ENCODE peak calls at places on chromosomes 4 and X, in seven cellular contexts. K is uterus, P is cardiac muscle cell, F is HCT116, Y is sigmoid colon, M is heart left ventricle, I is DND-41. G is an unnamed sample. For H3K4me1 and H3K27me3, the result is how much of the 10 kb centered on the place peaks cover.

GRCh38 chr4:112747035-112747434 is 110.1 kb downstream of the LARP7 start:
- DNase-seq in K (no peak), P (peak), F (peak), Y (no peak), M (no peak), I (no peak), G (no peak)

GRCh38 chr4:186557061-186557460 is 1.7 kb upstream of the MTNR1A start:
- DNase-seq in K (no peak), P (no peak), F (no peak), Y (no peak), M (no peak), I (no peak), G (no peak)

GRCh38 chrX:27675493-27675892 is 85.3 kb downstream of the DCAF8L2 start:
- DNase-seq in K (no peak), P (no peak), F (no peak), Y (no peak), M (no peak), I (no peak), G (no peak)

GRCh38 chr4:105113800-105114199 is 32.9 kb upstream of the TET2 start:
- DNase-seq in K (no peak), P (no peak), F (no peak), Y (no peak), M (no peak), I (no peak), G (no peak)

GRCh38 chrX:82384401-82384800 is 1123.7 kb upstream of the POU3F4 start:
- DNase-seq in K (no peak), P (no peak), F (no peak), Y (no peak), M (no peak), I (no peak), G (no peak)

GRCh38 chr4:121375262-121375661 is 5.6 kb downstream of the QRFPR start:
- DNase-seq in K (no peak), P (no peak), F (no peak), Y (no peak), M (no peak), I (no peak), G (no peak)

GRCh38 chrX:69133561-69134542 is 31.4 kb downstream of the PJA1 start:
- DNase-seq in K (peak), P (peak), F (peak), Y (no peak), M (no peak), I (no peak), G (no peak)

GRCh38 chrX:20144491-20144890 is 2.9 kb upstream of the EIF1AX start:
- DNase-seq in K (no peak), P (no peak), F (no peak), Y (no peak), M (no peak), I (no peak), G (no peak)

GRCh38 chrX:132207996-132208395 is 11.3 kb downstream of the RAP2C start:
- DNase-seq in K (no peak), P (no peak), F (no peak), Y (no peak), M (no peak), I (no peak), G (no peak)

DNA sequence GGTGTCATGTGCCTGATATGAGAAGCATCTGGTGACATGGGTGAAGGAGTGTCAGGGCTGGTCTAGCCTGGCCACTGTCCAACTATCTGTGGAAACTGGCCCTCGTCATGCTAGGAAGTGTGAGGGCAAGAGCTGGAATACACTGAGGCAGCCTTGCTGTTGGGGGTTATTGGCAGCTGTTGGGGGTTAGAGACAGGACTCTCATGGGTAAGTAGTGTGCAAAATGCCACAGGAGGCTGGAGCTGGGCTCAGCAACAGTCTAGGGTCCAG is 167.4 kb upstream of the PGRMC2 start:
- DNase-seq in K (peak), P (no peak), F (no peak), Y (no peak), M (no peak), I (no peak), G (no peak)
- H3K27ac ChIP-seq in K (peak), P (no peak), F (no peak), Y (no peak), M (no peak), I (no peak), G (no peak)

GRCh38 chr4:184817494-184818215 is 8.1 kb downstream of the ACSL1 start:
- DNase-seq in K (no peak), P (no peak), F (no peak), Y (no peak), M (no peak), I (no peak), G (no peak)

GRCh38 chr4:184815046-184815877 is 10.5 kb downstream of the ACSL1 start:
- DNase-seq in K (peak), P (peak), F (peak), Y (peak), M (peak), I (no peak), G (no peak)

GRCh38 chr4:184816962-184817361 is 8.8 kb downstream of the ACSL1 start:
- DNase-seq in K (no peak), P (no peak), F (no peak), Y (no peak), M (no peak), I (no peak), G (no peak)

GRCh38 chr4:184819786-184820185 is 6.0 kb downstream of the ACSL1 start:
- DNase-seq in K (no peak), P (no peak), F (no peak), Y (no peak), M (no peak), I (no peak), G (no peak)

DNA sequence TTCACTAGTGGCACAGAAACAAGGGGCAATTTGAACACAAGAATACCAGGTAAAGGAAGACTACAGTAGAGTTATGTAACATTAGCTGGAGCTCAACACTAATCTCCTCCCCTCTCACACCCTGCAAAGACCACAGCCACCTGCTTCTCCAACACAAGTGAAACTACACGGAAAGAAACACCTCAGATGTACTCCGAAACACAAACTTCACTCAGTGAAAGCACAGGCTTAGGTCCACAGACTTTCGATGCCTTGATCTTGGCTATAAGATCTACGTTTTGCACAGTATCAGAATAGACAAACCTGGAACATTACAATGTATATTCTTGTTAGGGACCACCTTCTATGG is 7.6 kb downstream of the ACSL1 start:
- DNase-seq in K (no peak), P (no peak), F (no peak), Y (no peak), M (no peak), I (no peak), G (no peak)
- H3K4me1 ChIP-seq in K (under half), P (half or more), F (under half), Y (under half), M (half or more), I (under half), G (under half)

GRCh38 chr4:80208606-80209005 is 11.3 kb downstream of the PRDM8 start:
- DNase-seq in K (no peak), P (no peak), F (no peak), Y (no peak), M (no peak), I (no peak), G (no peak)

GRCh38 chr4:80207664-80208063 is 10.4 kb downstream of the PRDM8 start:
- DNase-seq in K (no peak), P (no peak), F (no peak), Y (no peak), M (no peak), I (no peak), G (no peak)

GRCh38 chr4:80207172-80207583 is 9.9 kb downstream of the PRDM8 start:
- DNase-seq in K (no peak), P (no peak), F (no peak), Y (no peak), M (peak), I (no peak), G (no peak)

GRCh38 chr4:80206111-80206510 is 8.8 kb downstream of the PRDM8 start:
- DNase-seq in K (no peak), P (no peak), F (no peak), Y (no peak), M (no peak), I (no peak), G (no peak)

GRCh38 chr4:80206541-80207171 is 9.4 kb downstream of the PRDM8 start:
- DNase-seq in K (no peak), P (no peak), F (no peak), Y (peak), M (peak), I (no peak), G (no peak)
- H3K27me3 ChIP-seq in K (under half), P (half or more), F (under half), Y (under half), M (under half), I (under half), G (under half)

DNA sequence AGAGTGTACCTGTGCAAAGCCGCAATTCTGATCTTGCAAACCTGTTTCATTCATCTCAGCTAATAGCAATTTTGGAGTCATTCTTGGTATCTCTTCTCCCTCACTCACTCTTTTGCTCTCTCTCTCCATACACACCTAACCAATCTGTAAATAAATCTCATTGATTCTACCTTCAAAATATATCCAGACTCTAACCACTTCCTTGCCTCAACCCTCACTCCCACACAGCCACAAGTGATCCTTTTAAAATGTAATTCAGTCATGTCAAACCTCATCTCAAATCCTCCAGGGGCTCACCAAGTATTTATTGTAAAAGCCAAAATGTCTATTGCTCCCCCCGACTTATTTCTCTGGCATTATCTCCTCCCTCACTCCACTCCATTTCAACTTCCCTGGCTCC is 51.7 kb upstream of the SLC10A4 start:
- DNase-seq in K (no peak), P (no peak), F (no peak), Y (no peak), M (no peak), I (no peak), G (no peak)
- H3K27ac ChIP-seq in K (no peak), P (no peak), F (no peak), Y (no peak), M (no peak), I (no peak), G (no peak)

GRCh38 chrX:130082244-130083106 is 27.8 kb downstream of the ELF4 start:
- DNase-seq in K (peak), P (no peak), F (no peak), Y (peak), M (peak), I (peak), G (peak)

GRCh38 chrX:130081421-130082045 is 28.8 kb downstream of the ELF4 start:
- DNase-seq in K (no peak), P (no peak), F (no peak), Y (no peak), M (no peak), I (no peak), G (no peak)

GRCh38 chrX:130080791-130081367 is 29.4 kb downstream of the ELF4 start:
- DNase-seq in K (no peak), P (no peak), F (no peak), Y (no peak), M (no peak), I (no peak), G (no peak)

GRCh38 chrX:130083107-130083490 is 27.2 kb downstream of the ELF4 start:
- DNase-seq in K (no peak), P (no peak), F (no peak), Y (no peak), M (no peak), I (no peak), G (no peak)

DNA sequence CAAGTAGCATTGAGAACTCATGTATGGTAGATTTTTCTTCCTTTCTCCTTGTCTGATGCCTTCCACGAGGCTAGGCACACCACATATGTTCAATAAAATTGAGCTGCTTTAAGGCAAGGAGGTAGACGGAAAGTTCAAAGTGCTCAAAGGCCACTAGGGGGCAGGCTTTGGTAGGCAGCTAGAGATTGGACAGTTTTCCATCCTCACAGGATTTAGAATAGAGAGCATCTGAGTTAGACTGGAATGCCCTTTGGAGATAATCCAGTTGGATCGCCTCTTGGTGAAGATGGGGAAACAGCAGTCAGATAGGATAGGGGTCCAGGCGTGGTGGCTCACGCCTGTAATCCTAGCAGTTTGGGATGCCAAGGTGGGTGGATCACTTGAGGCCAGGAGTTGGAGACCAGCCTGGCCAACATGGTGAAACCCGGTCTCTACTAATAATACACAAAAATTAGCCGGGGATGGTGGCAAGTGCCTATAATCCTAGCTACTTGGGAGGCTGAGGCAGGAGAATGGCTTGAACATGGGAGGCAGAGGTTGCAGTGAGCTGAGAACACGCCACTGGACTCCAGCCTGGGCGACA is 30.4 kb downstream of the ELF4 start:
- DNase-seq in K (peak), P (peak), F (peak), Y (peak), M (no peak), I (peak), G (peak)
- H3K4me1 ChIP-seq in K (under half), P (under half), F (under half), Y (under half), M (under half), I (under half), G (half or more)

GRCh38 chrX:13126785-13127184 is 82.4 kb upstream of the FAM9C start:
- DNase-seq in K (no peak), P (no peak), F (no peak), Y (no peak), M (no peak), I (no peak), G (no peak)

GRCh38 chrX:13130776-13131175 is 86.4 kb upstream of the FAM9C start:
- DNase-seq in K (no peak), P (no peak), F (no peak), Y (no peak), M (no peak), I (no peak), G (no peak)

GRCh38 chrX:13128104-13128503 is 83.7 kb upstream of the FAM9C start:
- DNase-seq in K (no peak), P (no peak), F (no peak), Y (no peak), M (no peak), I (no peak), G (no peak)

DNA sequence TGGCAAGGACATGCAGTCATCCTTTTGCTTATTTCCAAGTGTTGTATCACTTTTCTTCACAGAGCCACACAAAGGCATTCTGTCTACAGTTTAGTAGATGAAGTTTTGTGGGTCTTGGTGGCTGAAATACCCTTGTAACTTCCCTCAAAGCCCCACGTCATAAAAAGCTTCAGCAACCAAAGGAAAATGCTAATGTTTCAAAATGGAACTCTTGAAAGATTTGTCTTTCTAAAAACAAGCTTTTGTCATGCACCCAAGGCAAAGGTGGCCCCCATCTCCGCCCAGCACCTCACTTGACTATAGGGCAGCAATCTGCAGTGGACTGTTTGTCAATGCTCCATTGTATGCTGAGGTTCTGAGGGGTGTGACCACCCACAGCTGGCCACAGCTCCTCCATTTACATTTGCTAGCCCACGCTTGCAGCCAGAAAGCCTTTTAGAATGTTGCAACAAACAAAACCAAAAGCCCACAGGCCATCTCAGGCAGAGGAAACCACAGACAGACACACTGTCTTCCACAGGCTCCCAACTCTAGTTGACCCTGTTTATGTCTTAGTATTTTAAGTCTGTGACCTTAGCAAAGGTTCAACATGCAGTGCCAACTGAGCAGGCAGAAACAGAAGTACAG is 87.2 kb upstream of the FAM9C start:
- DNase-seq in K (no peak), P (no peak), F (no peak), Y (no peak), M (no peak), I (peak), G (peak)
- H3K27me3 ChIP-seq in K (under half), P (under half), F (under half), Y (under half), M (under half), I (under half), G (under half)